ENCODE peak calls at places on chromosomes 16 and 17, in six cellular contexts. One of them, this sample, is unnamed.

GRCh38 chr17:1643999-1644492 is 1.5 kb downstream of the SCARF1 start:
- DNase-seq in AG20443: no peak
- DNase-seq in stimulated activated CD8-positive, alpha-beta memory T cell treated with anti-CD3 and anti-CD28 coated beads, Interleukin-7, amount 100 ng/mL, for 24 hours: no peak
- DNase-seq in hepatic stellate cell: no peak
- DNase-seq in activated T-cell treated with anti-CD3 and anti-CD28 coated beads, Interleukin-2, amount 50 U/mL, for 48 hours: peak; percentile 51
- DNase-seq in sigmoid colon: no peak
- DNase-seq in this sample: peak; percentile 67

GRCh38 chr17:65305116-65305515 is 167.9 kb downstream of the RGS9 start:
- DNase-seq in AG20443: no peak
- DNase-seq in stimulated activated CD8-positive, alpha-beta memory T cell treated with anti-CD3 and anti-CD28 coated beads, Interleukin-7, amount 100 ng/mL, for 24 hours: no peak
- DNase-seq in hepatic stellate cell: no peak
- DNase-seq in activated T-cell treated with anti-CD3 and anti-CD28 coated beads, Interleukin-2, amount 50 U/mL, for 48 hours: no peak
- DNase-seq in sigmoid colon: no peak
- DNase-seq in this sample: no peak

GRCh38 chr16:75068075-75068474 is 48.5 kb downstream of the LDHD start:
- DNase-seq in AG20443: no peak
- DNase-seq in stimulated activated CD8-positive, alpha-beta memory T cell treated with anti-CD3 and anti-CD28 coated beads, Interleukin-7, amount 100 ng/mL, for 24 hours: no peak
- DNase-seq in hepatic stellate cell: no peak
- DNase-seq in activated T-cell treated with anti-CD3 and anti-CD28 coated beads, Interleukin-2, amount 50 U/mL, for 48 hours: no peak
- DNase-seq in sigmoid colon: no peak
- DNase-seq in this sample: no peak

GRCh38 chr16:68640972-68641371 is 4.1 kb upstream of the CDH3 start:
- DNase-seq in AG20443: peak; percentile 23
- DNase-seq in stimulated activated CD8-positive, alpha-beta memory T cell treated with anti-CD3 and anti-CD28 coated beads, Interleukin-7, amount 100 ng/mL, for 24 hours: no peak
- DNase-seq in hepatic stellate cell: no peak
- DNase-seq in activated T-cell treated with anti-CD3 and anti-CD28 coated beads, Interleukin-2, amount 50 U/mL, for 48 hours: no peak
- DNase-seq in sigmoid colon: no peak
- DNase-seq in this sample: peak; percentile 45

GRCh38 chr16:17307501-17307900 is 163.3 kb downstream of the XYLT1 start:
- DNase-seq in AG20443: no peak
- DNase-seq in stimulated activated CD8-positive, alpha-beta memory T cell treated with anti-CD3 and anti-CD28 coated beads, Interleukin-7, amount 100 ng/mL, for 24 hours: no peak
- DNase-seq in hepatic stellate cell: no peak
- DNase-seq in activated T-cell treated with anti-CD3 and anti-CD28 coated beads, Interleukin-2, amount 50 U/mL, for 48 hours: no peak
- DNase-seq in sigmoid colon: no peak
- DNase-seq in this sample: no peak

GRCh38 chr17:12580640-12581039 is 85.0 kb upstream of the MYOCD start:
- DNase-seq in AG20443: no peak
- DNase-seq in stimulated activated CD8-positive, alpha-beta memory T cell treated with anti-CD3 and anti-CD28 coated beads, Interleukin-7, amount 100 ng/mL, for 24 hours: no peak
- DNase-seq in hepatic stellate cell: no peak
- DNase-seq in activated T-cell treated with anti-CD3 and anti-CD28 coated beads, Interleukin-2, amount 50 U/mL, for 48 hours: no peak
- DNase-seq in sigmoid colon: no peak
- DNase-seq in this sample: no peak

GRCh38 chr17:71409712-71410111 is 711.1 kb upstream of the SOX9 start:
- DNase-seq in AG20443: peak; percentile 63
- DNase-seq in stimulated activated CD8-positive, alpha-beta memory T cell treated with anti-CD3 and anti-CD28 coated beads, Interleukin-7, amount 100 ng/mL, for 24 hours: no peak
- DNase-seq in hepatic stellate cell: peak; percentile 41
- DNase-seq in activated T-cell treated with anti-CD3 and anti-CD28 coated beads, Interleukin-2, amount 50 U/mL, for 48 hours: no peak
- DNase-seq in sigmoid colon: no peak
- DNase-seq in this sample: peak; percentile 81

GRCh38 chr16:82044585-82044911 is 9.5 kb downstream of the HSD17B2 start:
- DNase-seq in AG20443: no peak
- DNase-seq in stimulated activated CD8-positive, alpha-beta memory T cell treated with anti-CD3 and anti-CD28 coated beads, Interleukin-7, amount 100 ng/mL, for 24 hours: no peak
- DNase-seq in hepatic stellate cell: no peak
- DNase-seq in activated T-cell treated with anti-CD3 and anti-CD28 coated beads, Interleukin-2, amount 50 U/mL, for 48 hours: no peak
- DNase-seq in sigmoid colon: no peak
- DNase-seq in this sample: peak; percentile 23

GRCh38 chr16:12191102-12191501 is 214.6 kb downstream of the SNX29 start:
- DNase-seq in AG20443: no peak
- DNase-seq in stimulated activated CD8-positive, alpha-beta memory T cell treated with anti-CD3 and anti-CD28 coated beads, Interleukin-7, amount 100 ng/mL, for 24 hours: no peak
- DNase-seq in hepatic stellate cell: no peak
- DNase-seq in activated T-cell treated with anti-CD3 and anti-CD28 coated beads, Interleukin-2, amount 50 U/mL, for 48 hours: no peak
- DNase-seq in sigmoid colon: peak; percentile 40
- DNase-seq in this sample: no peak

GRCh38 chr16:711548-712320 is 3.2 kb upstream of the METRN start:
- DNase-seq in AG20443: peak; percentile 90
- DNase-seq in stimulated activated CD8-positive, alpha-beta memory T cell treated with anti-CD3 and anti-CD28 coated beads, Interleukin-7, amount 100 ng/mL, for 24 hours: peak; percentile 63
- DNase-seq in hepatic stellate cell: peak; percentile 91
- DNase-seq in activated T-cell treated with anti-CD3 and anti-CD28 coated beads, Interleukin-2, amount 50 U/mL, for 48 hours: peak; percentile 89
- DNase-seq in sigmoid colon: peak; percentile 87
- DNase-seq in this sample: peak; percentile 77

GRCh38 chr16:8777217-8777616 is 20.2 kb downstream of the TMEM186 start:
- DNase-seq in AG20443: no peak
- DNase-seq in stimulated activated CD8-positive, alpha-beta memory T cell treated with anti-CD3 and anti-CD28 coated beads, Interleukin-7, amount 100 ng/mL, for 24 hours: no peak
- DNase-seq in hepatic stellate cell: no peak
- DNase-seq in activated T-cell treated with anti-CD3 and anti-CD28 coated beads, Interleukin-2, amount 50 U/mL, for 48 hours: no peak
- DNase-seq in sigmoid colon: no peak
- DNase-seq in this sample: no peak

GRCh38 chr17:13212861-13213260 is 195.0 kb upstream of the ELAC2 start:
- DNase-seq in AG20443: no peak
- DNase-seq in stimulated activated CD8-positive, alpha-beta memory T cell treated with anti-CD3 and anti-CD28 coated beads, Interleukin-7, amount 100 ng/mL, for 24 hours: no peak
- DNase-seq in hepatic stellate cell: no peak
- DNase-seq in activated T-cell treated with anti-CD3 and anti-CD28 coated beads, Interleukin-2, amount 50 U/mL, for 48 hours: no peak
- DNase-seq in sigmoid colon: no peak
- DNase-seq in this sample: no peak

GRCh38 chr16:73049051-73049910 is 1.4 kb upstream of the ZFHX3 start:
- DNase-seq in AG20443: no peak
- DNase-seq in stimulated activated CD8-positive, alpha-beta memory T cell treated with anti-CD3 and anti-CD28 coated beads, Interleukin-7, amount 100 ng/mL, for 24 hours: no peak
- DNase-seq in hepatic stellate cell: no peak
- DNase-seq in activated T-cell treated with anti-CD3 and anti-CD28 coated beads, Interleukin-2, amount 50 U/mL, for 48 hours: no peak
- DNase-seq in sigmoid colon: no peak
- DNase-seq in this sample: no peak

GRCh38 chr17:35187481-35187880 is 6.7 kb downstream of the SLC35G3 start:
- DNase-seq in AG20443: no peak
- DNase-seq in stimulated activated CD8-positive, alpha-beta memory T cell treated with anti-CD3 and anti-CD28 coated beads, Interleukin-7, amount 100 ng/mL, for 24 hours: no peak
- DNase-seq in hepatic stellate cell: no peak
- DNase-seq in activated T-cell treated with anti-CD3 and anti-CD28 coated beads, Interleukin-2, amount 50 U/mL, for 48 hours: no peak
- DNase-seq in sigmoid colon: no peak
- DNase-seq in this sample: no peak

GRCh38 chr17:72603346-72604242 is 482.8 kb downstream of the SOX9 start:
- DNase-seq in AG20443: peak; percentile 39
- DNase-seq in stimulated activated CD8-positive, alpha-beta memory T cell treated with anti-CD3 and anti-CD28 coated beads, Interleukin-7, amount 100 ng/mL, for 24 hours: no peak
- DNase-seq in hepatic stellate cell: no peak
- DNase-seq in activated T-cell treated with anti-CD3 and anti-CD28 coated beads, Interleukin-2, amount 50 U/mL, for 48 hours: no peak
- DNase-seq in sigmoid colon: no peak
- DNase-seq in this sample: peak; percentile 88

GRCh38 chr17:73984981-73985380 is 218.5 kb upstream of the RPL38 start:
- DNase-seq in AG20443: no peak
- DNase-seq in stimulated activated CD8-positive, alpha-beta memory T cell treated with anti-CD3 and anti-CD28 coated beads, Interleukin-7, amount 100 ng/mL, for 24 hours: no peak
- DNase-seq in hepatic stellate cell: no peak
- DNase-seq in activated T-cell treated with anti-CD3 and anti-CD28 coated beads, Interleukin-2, amount 50 U/mL, for 48 hours: no peak
- DNase-seq in sigmoid colon: no peak
- DNase-seq in this sample: peak; percentile 29

GRCh38 chr17:61284174-61284573 is 115.5 kb upstream of the TBX2 start:
- DNase-seq in AG20443: peak; percentile 21
- DNase-seq in stimulated activated CD8-positive, alpha-beta memory T cell treated with anti-CD3 and anti-CD28 coated beads, Interleukin-7, amount 100 ng/mL, for 24 hours: no peak
- DNase-seq in hepatic stellate cell: no peak
- DNase-seq in activated T-cell treated with anti-CD3 and anti-CD28 coated beads, Interleukin-2, amount 50 U/mL, for 48 hours: no peak
- DNase-seq in sigmoid colon: no peak
- DNase-seq in this sample: peak; percentile 78

GRCh38 chr17:74452841-74453661 is 13.4 kb upstream of the CD300A start:
- DNase-seq in AG20443: no peak
- DNase-seq in stimulated activated CD8-positive, alpha-beta memory T cell treated with anti-CD3 and anti-CD28 coated beads, Interleukin-7, amount 100 ng/mL, for 24 hours: no peak
- DNase-seq in hepatic stellate cell: no peak
- DNase-seq in activated T-cell treated with anti-CD3 and anti-CD28 coated beads, Interleukin-2, amount 50 U/mL, for 48 hours: no peak
- DNase-seq in sigmoid colon: no peak
- DNase-seq in this sample: no peak

GRCh38 chr17:40065771-40066510 is 3.2 kb downstream of the THRA start:
- DNase-seq in AG20443: no peak
- DNase-seq in stimulated activated CD8-positive, alpha-beta memory T cell treated with anti-CD3 and anti-CD28 coated beads, Interleukin-7, amount 100 ng/mL, for 24 hours: no peak
- DNase-seq in hepatic stellate cell: no peak
- DNase-seq in activated T-cell treated with anti-CD3 and anti-CD28 coated beads, Interleukin-2, amount 50 U/mL, for 48 hours: no peak
- DNase-seq in sigmoid colon: peak; percentile 73
- DNase-seq in this sample: no peak

GRCh38 chr16:800834-801488 is 427 bp upstream of the GNG13 start:
- DNase-seq in AG20443: no peak
- DNase-seq in stimulated activated CD8-positive, alpha-beta memory T cell treated with anti-CD3 and anti-CD28 coated beads, Interleukin-7, amount 100 ng/mL, for 24 hours: no peak
- DNase-seq in hepatic stellate cell: no peak
- DNase-seq in activated T-cell treated with anti-CD3 and anti-CD28 coated beads, Interleukin-2, amount 50 U/mL, for 48 hours: no peak
- DNase-seq in sigmoid colon: no peak
- DNase-seq in this sample: no peak

GRCh38 chr16:74605746-74606520 is 981 bp downstream of the GLG1 start:
- DNase-seq in AG20443: peak; percentile 29
- DNase-seq in stimulated activated CD8-positive, alpha-beta memory T cell treated with anti-CD3 and anti-CD28 coated beads, Interleukin-7, amount 100 ng/mL, for 24 hours: no peak
- DNase-seq in hepatic stellate cell: no peak
- DNase-seq in activated T-cell treated with anti-CD3 and anti-CD28 coated beads, Interleukin-2, amount 50 U/mL, for 48 hours: no peak
- DNase-seq in sigmoid colon: peak; percentile 61
- DNase-seq in this sample: no peak

GRCh38 chr16:48232459-48233040 is 11.6 kb upstream of the LONP2 start:
- DNase-seq in AG20443: no peak
- DNase-seq in stimulated activated CD8-positive, alpha-beta memory T cell treated with anti-CD3 and anti-CD28 coated beads, Interleukin-7, amount 100 ng/mL, for 24 hours: no peak
- DNase-seq in hepatic stellate cell: no peak
- DNase-seq in activated T-cell treated with anti-CD3 and anti-CD28 coated beads, Interleukin-2, amount 50 U/mL, for 48 hours: peak; percentile 42
- DNase-seq in sigmoid colon: no peak
- DNase-seq in this sample: peak; percentile 14

GRCh38 chr17:47905221-47905733 is 9.2 kb downstream of the SP2 start:
- DNase-seq in AG20443: peak; percentile 91
- DNase-seq in stimulated activated CD8-positive, alpha-beta memory T cell treated with anti-CD3 and anti-CD28 coated beads, Interleukin-7, amount 100 ng/mL, for 24 hours: no peak
- DNase-seq in hepatic stellate cell: peak; percentile 85
- DNase-seq in activated T-cell treated with anti-CD3 and anti-CD28 coated beads, Interleukin-2, amount 50 U/mL, for 48 hours: no peak
- DNase-seq in sigmoid colon: peak; percentile 91
- DNase-seq in this sample: no peak

GRCh38 chr16:89574681-89575246 is 794 bp upstream of the CPNE7 start:
- DNase-seq in AG20443: peak; percentile 96
- DNase-seq in stimulated activated CD8-positive, alpha-beta memory T cell treated with anti-CD3 and anti-CD28 coated beads, Interleukin-7, amount 100 ng/mL, for 24 hours: no peak
- DNase-seq in hepatic stellate cell: peak; percentile 94
- DNase-seq in activated T-cell treated with anti-CD3 and anti-CD28 coated beads, Interleukin-2, amount 50 U/mL, for 48 hours: peak; percentile 81
- DNase-seq in sigmoid colon: no peak
- DNase-seq in this sample: peak; percentile 87

GRCh38 chr16:68510775-68511174 is 28.3 kb upstream of the ZFP90 start:
- DNase-seq in AG20443: no peak
- DNase-seq in stimulated activated CD8-positive, alpha-beta memory T cell treated with anti-CD3 and anti-CD28 coated beads, Interleukin-7, amount 100 ng/mL, for 24 hours: no peak
- DNase-seq in hepatic stellate cell: no peak
- DNase-seq in activated T-cell treated with anti-CD3 and anti-CD28 coated beads, Interleukin-2, amount 50 U/mL, for 48 hours: no peak
- DNase-seq in sigmoid colon: no peak
- DNase-seq in this sample: no peak

GRCh38 chr16:21952040-21952792 is 945 bp upstream of the UQCRC2 start:
- DNase-seq in AG20443: peak; percentile 76
- DNase-seq in stimulated activated CD8-positive, alpha-beta memory T cell treated with anti-CD3 and anti-CD28 coated beads, Interleukin-7, amount 100 ng/mL, for 24 hours: peak; percentile 48
- DNase-seq in hepatic stellate cell: peak; percentile 35
- DNase-seq in activated T-cell treated with anti-CD3 and anti-CD28 coated beads, Interleukin-2, amount 50 U/mL, for 48 hours: peak; percentile 82
- DNase-seq in sigmoid colon: peak; percentile 82
- DNase-seq in this sample: peak; percentile 67

GRCh38 chr16:85569039-85569614 is 44.0 kb upstream of the GSE1 start:
- DNase-seq in AG20443: no peak
- DNase-seq in stimulated activated CD8-positive, alpha-beta memory T cell treated with anti-CD3 and anti-CD28 coated beads, Interleukin-7, amount 100 ng/mL, for 24 hours: no peak
- DNase-seq in hepatic stellate cell: no peak
- DNase-seq in activated T-cell treated with anti-CD3 and anti-CD28 coated beads, Interleukin-2, amount 50 U/mL, for 48 hours: no peak
- DNase-seq in sigmoid colon: no peak
- DNase-seq in this sample: no peak

GRCh38 chr16:67862623-67863583 is 9.9 kb upstream of the EDC4 start:
- DNase-seq in AG20443: peak; percentile 18
- DNase-seq in stimulated activated CD8-positive, alpha-beta memory T cell treated with anti-CD3 and anti-CD28 coated beads, Interleukin-7, amount 100 ng/mL, for 24 hours: no peak
- DNase-seq in hepatic stellate cell: peak; percentile 92
- DNase-seq in activated T-cell treated with anti-CD3 and anti-CD28 coated beads, Interleukin-2, amount 50 U/mL, for 48 hours: no peak
- DNase-seq in sigmoid colon: peak; percentile 85
- DNase-seq in this sample: no peak

GRCh38 chr17:49224198-49224996 is 6.2 kb downstream of the PHOSPHO1 start:
- DNase-seq in AG20443: no peak
- DNase-seq in stimulated activated CD8-positive, alpha-beta memory T cell treated with anti-CD3 and anti-CD28 coated beads, Interleukin-7, amount 100 ng/mL, for 24 hours: no peak
- DNase-seq in hepatic stellate cell: no peak
- DNase-seq in activated T-cell treated with anti-CD3 and anti-CD28 coated beads, Interleukin-2, amount 50 U/mL, for 48 hours: peak; percentile 67
- DNase-seq in sigmoid colon: no peak
- DNase-seq in this sample: no peak

GRCh38 chr16:4067262-4068001 is 48.8 kb downstream of the ADCY9 start:
- DNase-seq in AG20443: peak; percentile 88
- DNase-seq in stimulated activated CD8-positive, alpha-beta memory T cell treated with anti-CD3 and anti-CD28 coated beads, Interleukin-7, amount 100 ng/mL, for 24 hours: no peak
- DNase-seq in hepatic stellate cell: peak; percentile 37
- DNase-seq in activated T-cell treated with anti-CD3 and anti-CD28 coated beads, Interleukin-2, amount 50 U/mL, for 48 hours: no peak
- DNase-seq in sigmoid colon: peak; percentile 24
- DNase-seq in this sample: no peak